ENCODE peak calls at places on chromosomes 11 and 22, in six cellular contexts. H is fibroblast of pulmonary artery, Q is NCI-H748 treated with DMSO at 0.1 percent for 48 hours, F is GM03348, W is immature natural killer cell, M is K562. S is an unnamed sample.

GRCh38 chr22:43985532-43985931 is 30.3 kb downstream of the SAMM50 start:
- DNase-seq in H (peak), F (no peak), W (no peak), M (peak), Q (no peak), S (no peak)

GRCh38 chr11:20452585-20452984 is 65.1 kb downstream of the PRMT3 start:
- DNase-seq in F (no peak), M (no peak), H (no peak), Q (no peak), W (no peak), S (no peak)

GRCh38 chr11:5666396-5666780 is 18.5 kb downstream of the TRIM5 start:
- DNase-seq in W (no peak), Q (no peak), F (no peak), M (no peak), H (no peak), S (no peak)

GRCh38 chr11:124875401-124875800 is 10.2 kb downstream of the ROBO3 start:
- DNase-seq in F (no peak), Q (no peak), W (no peak), M (no peak), H (no peak), S (no peak)

GRCh38 chr11:9315078-9315688 is 790 bp upstream of the TMEM41B start:
- DNase-seq in Q (no peak), F (no peak), M (no peak), H (no peak), W (no peak), S (no peak)

GRCh38 chr11:32960553-32961164 is 55.0 kb upstream of the DEPDC7 start:
- DNase-seq in F (peak), M (no peak), Q (peak), H (peak), W (peak), S (peak)

GRCh38 chr22:36055376-36056310 is 27.0 kb upstream of the RBFOX2 start:
- DNase-seq in W (no peak), M (no peak), Q (no peak), H (no peak), F (peak), S (no peak)

GRCh38 chr11:100674212-100674611 is 12.9 kb upstream of the ARHGAP42 start:
- DNase-seq in H (no peak), M (no peak), F (no peak), W (no peak), Q (no peak), S (peak)

GRCh38 chr11:81966340-81966739 is 767.3 kb downstream of the FAM181B start:
- DNase-seq in H (no peak), F (no peak), W (no peak), Q (no peak), M (no peak), S (no peak)

GRCh38 chr11:112965601-112966125 is 4.4 kb downstream of the NCAM1 start:
- DNase-seq in M (no peak), F (no peak), Q (peak), W (no peak), H (no peak), S (no peak)

GRCh38 chr11:118212131-118212725 is 12.6 kb downstream of the JAML start:
- DNase-seq in M (no peak), F (no peak), W (no peak), Q (no peak), H (no peak), S (no peak)

GRCh38 chr11:113885897-113886296 is 10.5 kb upstream of the USP28 start:
- DNase-seq in Q (no peak), H (no peak), F (no peak), W (no peak), M (no peak), S (no peak)

GRCh38 chr22:24758164-24758799 is 16.2 kb downstream of the PIWIL3 start:
- DNase-seq in F (peak), W (peak), M (peak), H (peak), Q (peak), S (peak)

GRCh38 chr11:102794382-102794781 is 3.6 kb downstream of the MMP1 start:
- DNase-seq in F (peak), M (peak), W (no peak), H (peak), Q (no peak), S (peak)

GRCh38 chr11:127392575-127392974 is 392.0 kb upstream of the KIRREL3 start:
- DNase-seq in F (no peak), W (no peak), M (no peak), Q (no peak), H (no peak), S (no peak)

S was measured in mesenchymal stem cell.